ENCODE peak calls at places on chromosome 14, in ten cellular contexts. B is lower lobe of right lung, Q is occipital lobe, C is NCI-H460, F is HFFc6, H is M059J, K is neural progenitor cell, U is iris pigment epithelial cell, N is NCI-H1436 treated with DMSO at 0.1 percent for 48 hours, A is activated T-helper 1 cell treated with Interleukin-2 at 50 U/mL for 16 hours. J is an unnamed sample.

GRCh38 chr14:34364201-34364600 is 97.8 kb downstream of the SPTSSA start:
- DNase-seq in N (no peak), U (no peak), A (no peak), F (no peak), H (no peak), Q (no peak), B (no peak), K (no peak), C (no peak), J (no peak)

GRCh38 chr14:72766296-72766695 is 127.6 kb downstream of the DPF3 start:
- DNase-seq in U (no peak), Q (no peak), N (no peak), H (no peak), A (no peak), K (no peak), F (no peak), B (no peak), C (no peak), J (no peak)

GRCh38 chr14:58947816-58948440 is 240.5 kb upstream of the DAAM1 start:
- DNase-seq in U (no peak), F (no peak), H (peak), B (no peak), K (peak), C (no peak), N (no peak), A (no peak), Q (peak), J (no peak)

GRCh38 chr14:103442288-103442687 is 57.1 kb downstream of the MARK3 start:
- DNase-seq in Q (no peak), A (no peak), B (no peak), U (peak), N (no peak), K (no peak), H (no peak), F (no peak), C (no peak), J (no peak)

GRCh38 chr14:79584679-79585078 is 626.6 kb downstream of the DIO2 start:
- DNase-seq in A (no peak), H (peak), K (no peak), B (no peak), C (peak), Q (no peak), N (no peak), U (peak), F (peak), J (peak)

GRCh38 chr14:95470942-95471499 is 45.4 kb downstream of the SYNE3 start:
- DNase-seq in U (no peak), N (no peak), A (no peak), C (no peak), B (no peak), F (no peak), Q (no peak), H (no peak), K (no peak), J (no peak)

GRCh38 chr14:105333020-105333490 is 18.5 kb downstream of the PACS2 start:
- DNase-seq in H (no peak), B (peak), K (no peak), A (no peak), Q (no peak), C (no peak), N (no peak), U (no peak), F (no peak), J (no peak)

GRCh38 chr14:66395300-66395699 is 90.9 kb upstream of the CCDC196 start:
- DNase-seq in A (no peak), Q (no peak), H (no peak), U (no peak), N (no peak), C (no peak), K (no peak), B (no peak), F (no peak), J (no peak)

GRCh38 chr14:83632375-83632774 is 1897.6 kb upstream of the FLRT2 start:
- DNase-seq in H (no peak), C (no peak), N (peak), A (no peak), U (no peak), Q (no peak), K (peak), F (no peak), B (no peak), J (no peak)

GRCh38 chr14:87628129-87628528 is 364.9 kb downstream of the GALC start:
- DNase-seq in B (no peak), N (no peak), Q (no peak), H (peak), C (no peak), U (no peak), K (peak), A (no peak), F (no peak), J (no peak)

GRCh38 chr14:95518045-95518751 is 1.7 kb upstream of the SYNE3 start:
- DNase-seq in K (no peak), Q (no peak), A (no peak), F (peak), U (peak), B (no peak), N (peak), C (no peak), H (peak), J (no peak)

GRCh38 chr14:67999290-67999689 is 179.7 kb downstream of the RAD51B start:
- DNase-seq in A (no peak), N (no peak), U (peak), H (peak), Q (no peak), C (no peak), B (no peak), K (no peak), F (peak), J (peak)

GRCh38 chr14:59583755-59584154 is 7.1 kb upstream of the CCDC175 start:
- DNase-seq in H (peak), Q (no peak), F (peak), A (no peak), B (no peak), K (no peak), U (peak), C (peak), N (no peak), J (peak)

GRCh38 chr14:57963071-57963470 is 97.2 kb upstream of the SLC35F4 start:
- DNase-seq in A (no peak), H (no peak), U (no peak), B (no peak), C (no peak), K (no peak), F (no peak), Q (no peak), N (no peak), J (no peak)

GRCh38 chr14:71908141-71908540 is 24.1 kb upstream of the RGS6 start:
- DNase-seq in F (no peak), B (no peak), Q (no peak), U (no peak), K (peak), C (no peak), H (no peak), A (no peak), N (no peak), J (no peak)

GRCh38 chr14:38207830-38208815 is at the start of gene SSTR1:
- DNase-seq in C (no peak), B (no peak), H (no peak), F (no peak), K (peak), N (no peak), A (no peak), U (peak), Q (no peak), J (peak)

GRCh38 chr14:68359862-68360552 is 432.9 kb downstream of the ZFP36L1 start:
- DNase-seq in C (no peak), A (no peak), U (peak), F (peak), K (no peak), B (peak), Q (no peak), N (no peak), H (no peak), J (no peak)

GRCh38 chr14:83129503-83129902 is 1595.8 kb upstream of the SEL1L start:
- DNase-seq in A (no peak), C (no peak), F (no peak), B (no peak), Q (no peak), U (no peak), N (no peak), K (no peak), H (no peak), J (no peak)

GRCh38 chr14:67385618-67386017 is 25.5 kb downstream of the EIF2S1 start:
- DNase-seq in N (no peak), A (no peak), C (no peak), Q (no peak), F (no peak), B (no peak), U (no peak), K (no peak), H (no peak), J (no peak)

GRCh38 chr14:32450919-32451675 is 122.0 kb downstream of the AKAP6 start:
- DNase-seq in U (peak), H (peak), B (no peak), F (peak), N (no peak), C (no peak), A (no peak), K (no peak), Q (no peak), J (no peak)

GRCh38 chr14:73696466-73697390 is 17.5 kb downstream of the PNMA1 start:
- DNase-seq in K (no peak), H (peak), A (no peak), Q (no peak), N (no peak), C (peak), B (no peak), F (peak), U (peak), J (peak)

GRCh38 chr14:50668008-50668851 is at the start of gene SAV1:
- DNase-seq in Q (peak), F (peak), B (peak), N (no peak), K (peak), H (peak), C (peak), A (peak), U (peak), J (peak)

GRCh38 chr14:63046339-63047268 is 1.3 kb upstream of the KCNH5 start:
- DNase-seq in H (no peak), N (no peak), U (no peak), K (peak), A (no peak), F (no peak), Q (no peak), C (no peak), B (no peak), J (no peak)

GRCh38 chr14:22556021-22556989 is 32.7 kb downstream of the DAD1 start:
- DNase-seq in A (peak), N (no peak), B (peak), C (no peak), F (peak), U (peak), H (peak), Q (no peak), K (no peak), J (peak)

GRCh38 chr14:23776296-23776695 is 140.1 kb downstream of the DHRS2 start:
- DNase-seq in A (no peak), C (no peak), B (no peak), K (no peak), N (no peak), F (no peak), H (no peak), Q (no peak), U (no peak), J (no peak)

GRCh38 chr14:103576371-103577024 is 13.7 kb downstream of the COA8 start:
- DNase-seq in B (peak), C (peak), H (peak), N (no peak), Q (peak), F (peak), U (peak), A (no peak), K (peak), J (peak)

GRCh38 chr14:91228112-91229004 is 16.1 kb downstream of the GPR68 start:
- DNase-seq in U (peak), H (peak), B (no peak), N (no peak), F (peak), C (no peak), Q (no peak), A (peak), K (no peak), J (peak)

GRCh38 chr14:65286443-65286842 is 126.1 kb upstream of the FUT8 start:
- DNase-seq in Q (no peak), H (peak), K (no peak), C (no peak), F (no peak), B (no peak), A (no peak), N (no peak), U (no peak), J (no peak)

GRCh38 chr14:62743569-62743968 is 301.7 kb downstream of the KCNH5 start:
- DNase-seq in C (no peak), H (no peak), K (no peak), F (no peak), Q (no peak), B (no peak), U (no peak), N (no peak), A (no peak), J (no peak)

GRCh38 chr14:52790756-52791203 is 627 bp downstream of the GNPNAT1 start:
- DNase-seq in C (no peak), K (no peak), N (no peak), H (no peak), A (no peak), B (no peak), Q (no peak), F (no peak), U (no peak), J (no peak)

GRCh38 chr14:72782817-72783216 is 111.1 kb downstream of the DPF3 start:
- DNase-seq in U (no peak), Q (no peak), C (no peak), H (no peak), N (no peak), B (no peak), F (no peak), K (no peak), A (no peak), J (no peak)

GRCh38 chr14:85634205-85634604 is 104.3 kb downstream of the FLRT2 start:
- DNase-seq in A (no peak), F (peak), C (no peak), B (no peak), Q (no peak), H (no peak), U (peak), N (no peak), K (no peak), J (no peak)

GRCh38 chr14:94483729-94484275 is 7.8 kb upstream of the SERPINA9 start:
- DNase-seq in N (no peak), B (no peak), U (peak), Q (no peak), H (peak), K (no peak), F (no peak), A (no peak), C (no peak), J (no peak)

GRCh38 chr14:80926706-80927384 is 14.7 kb downstream of the CEP128 start:
- DNase-seq in U (peak), C (no peak), K (no peak), H (peak), Q (no peak), F (peak), B (no peak), A (no peak), N (no peak), J (peak)

GRCh38 chr14:102183922-102184677 is 44.4 kb downstream of the WDR20 start:
- DNase-seq in C (no peak), H (no peak), Q (no peak), N (no peak), A (no peak), K (peak), B (no peak), F (no peak), U (no peak), J (no peak)

GRCh38 chr14:52052991-52053390 is 15.9 kb downstream of the NID2 start:
- DNase-seq in A (no peak), N (no peak), K (no peak), B (no peak), U (peak), Q (no peak), C (no peak), H (no peak), F (no peak), J (no peak)

GRCh38 chr14:104967144-104967413 is 11.1 kb downstream of the AHNAK2 start:
- DNase-seq in F (no peak), A (no peak), H (no peak), N (no peak), Q (no peak), C (no peak), K (no peak), U (no peak), B (no peak), J (no peak)

GRCh38 chr14:95463173-95463901 is 53.1 kb downstream of the SYNE3 start:
- DNase-seq in B (no peak), N (peak), F (no peak), U (no peak), Q (no peak), A (peak), C (no peak), K (no peak), H (no peak), J (no peak)

GRCh38 chr14:86712727-86713126 is 1182.8 kb downstream of the FLRT2 start:
- DNase-seq in N (no peak), F (no peak), H (no peak), Q (no peak), K (peak), U (peak), A (no peak), C (no peak), B (no peak), J (no peak)

GRCh38 chr14:90460136-90460535 is 63.3 kb downstream of the CALM1 start:
- DNase-seq in H (peak), A (no peak), B (no peak), C (no peak), N (no peak), U (no peak), K (no peak), Q (no peak), F (no peak), J (no peak)

J was measured in foreskin fibroblast.